ENCODE peak calls at places on chromosomes 4 and X, in nine cellular contexts. O is GM10248; A is EL; K is HFF-Myc; U is left ventricle myocardium inferior; B is stimulated activated CD8-positive, alpha-beta memory T cell treated with anti-CD3 and anti-CD28 coated beads, Interleukin-15, amount 100 ng/mL, for 4 hours; T is activated CD4-positive, alpha-beta T cell treated with anti-CD3 and anti-CD28 coated beads, Interleukin-2, amount 10 ng/mL, durations not matched to agents 7 days and 5 days; Q is pancreas; F is esophagus squamous epithelium. E is an unnamed sample.
A peak's percentile ranks its signal among the peaks of the same experiment; 100 is the strongest.

GRCh38 chrX:103356897-103357296 is 591 bp downstream of the TCEAL9 start:
- DNase-seq in A (no peak), T (no peak), K (no peak), U (peak; percentile 33), B (no peak), O (no peak), F (no peak), Q (peak; percentile 60), E (peak; percentile 69)

GRCh38 chr4:2348786-2349185 is 69.7 kb downstream of the ZFYVE28 start:
- DNase-seq in U (no peak), Q (no peak), T (no peak), A (no peak), K (no peak), F (no peak), B (no peak), O (no peak), E (no peak)

GRCh38 chr4:152729466-152729865 is 49.7 kb upstream of the TMEM154 start:
- DNase-seq in Q (no peak), T (no peak), F (no peak), U (no peak), A (peak; percentile 53), O (no peak), B (no peak), K (no peak), E (no peak)

GRCh38 chr4:142567199-142567598 is 278.9 kb downstream of the INPP4B start:
- DNase-seq in Q (no peak), K (no peak), B (no peak), F (no peak), T (peak; percentile 70), O (no peak), A (no peak), U (no peak), E (no peak)

GRCh38 chrX:7654316-7654715 is 188.7 kb upstream of the VCX start:
- DNase-seq in A (no peak), T (no peak), K (no peak), U (no peak), Q (no peak), B (no peak), O (no peak), F (no peak), E (no peak)

GRCh38 chrX:130094712-130095111 is 15.6 kb downstream of the ELF4 start:
- DNase-seq in B (no peak), Q (no peak), A (no peak), K (no peak), T (no peak), U (no peak), O (no peak), F (no peak), E (peak; percentile 40)

GRCh38 chrX:134528936-134529335 is 69.0 kb downstream of the HPRT1 start:
- DNase-seq in A (no peak), U (no peak), O (no peak), T (no peak), B (no peak), F (no peak), Q (no peak), K (no peak), E (no peak)

GRCh38 chrX:153488231-153488914 is 6.4 kb upstream of the BGN start:
- DNase-seq in B (no peak), F (no peak), A (peak; percentile 56), Q (no peak), U (peak; percentile 65), K (no peak), T (no peak), O (no peak), E (peak; percentile 81)

GRCh38 chrX:110153900-110154299 is 151.0 kb downstream of the TMEM164 start:
- DNase-seq in A (no peak), O (no peak), B (no peak), Q (no peak), U (no peak), T (no peak), K (no peak), F (no peak), E (no peak)

GRCh38 chr4:170004656-170005250 is 21.4 kb downstream of the MFAP3L start:
- DNase-seq in B (no peak), O (no peak), T (no peak), A (peak; percentile 33), F (no peak), U (no peak), Q (no peak), K (no peak), E (peak; percentile 42)

GRCh38 chr4:116705466-116705865 is 379.9 kb downstream of the TRAM1L1 start:
- DNase-seq in A (no peak), Q (peak; percentile 46), B (no peak), K (no peak), U (no peak), O (no peak), F (no peak), T (no peak), E (no peak)

GRCh38 chrX:151370906-151371305 is 26.1 kb upstream of the VMA21 start:
- DNase-seq in A (no peak), O (no peak), U (no peak), T (no peak), F (no peak), K (no peak), Q (peak; percentile 59), B (no peak), E (peak; percentile 47)

GRCh38 chrX:146907391-146908240 is 93.1 kb upstream of the CXorf51A start:
- DNase-seq in Q (no peak), K (no peak), T (no peak), U (no peak), F (no peak), O (no peak), A (no peak), B (no peak), E (no peak)

GRCh38 chr4:124947622-124948265 is 235.2 kb upstream of the ANKRD50 start:
- DNase-seq in F (no peak), U (no peak), B (no peak), O (no peak), T (no peak), Q (no peak), K (no peak), A (peak; percentile 21), E (no peak)

GRCh38 chr4:107619731-107620130 is 100.3 kb downstream of the PAPSS1 start:
- DNase-seq in Q (no peak), B (no peak), K (peak; percentile 32), T (no peak), U (no peak), F (no peak), O (no peak), A (peak; percentile 10), E (no peak)

GRCh38 chrX:1582686-1583437 is 8.5 kb upstream of the AKAP17A start:
- DNase-seq in B (no peak), T (peak; percentile 67), Q (no peak), U (no peak), A (peak; percentile 70), O (peak; percentile 72), F (no peak), K (no peak), E (no peak)

GRCh38 chrX:72635930-72636329 is 63.3 kb upstream of the HDAC8 start:
- DNase-seq in T (no peak), K (no peak), O (no peak), A (no peak), F (no peak), Q (no peak), B (no peak), U (no peak), E (no peak)

GRCh38 chr4:13580018-13580417 is 35.7 kb upstream of the NKX3-2 start:
- DNase-seq in B (no peak), U (no peak), A (no peak), K (no peak), O (no peak), F (no peak), T (no peak), Q (no peak), E (no peak)

E was measured in left kidney.